ENCODE peak calls at places on chromosomes 12 and 14, in ten cellular contexts. One of them, this sample, is unnamed.

GRCh38 chr14:34711169-34711568 is 3.2 kb downstream of the CFL2 start:
- DNase-seq in HEK293T: no peak
- DNase-seq in stimulated activated effector memory CD8-positive, alpha-beta T cell treated with anti-CD3 and anti-CD28 coated beads, Interleukin-12 subunit alpha, Interleukin-12 subunit beta, amount 100 ng/mL, for 72 hours: no peak
- DNase-seq in T47D: no peak
- DNase-seq in memory B cell: no peak
- DNase-seq in T follicular helper cell: no peak
- DNase-seq in M059J: peak
- DNase-seq in natural killer cell treated with Interleukin-12 subunit alpha and Interleukin-12 subunit beta and Interleukin-15 and Interleukin-18, amount 100 ng/mL, for 72 hours: no peak
- DNase-seq in GM12864: peak
- DNase-seq in epithelial cell of prostate: no peak
- DNase-seq in this sample: no peak

GRCh38 chr12:30166416-30166815 is 382.7 kb upstream of the TMTC1 start:
- DNase-seq in HEK293T: no peak
- DNase-seq in stimulated activated effector memory CD8-positive, alpha-beta T cell treated with anti-CD3 and anti-CD28 coated beads, Interleukin-12 subunit alpha, Interleukin-12 subunit beta, amount 100 ng/mL, for 72 hours: no peak
- DNase-seq in T47D: no peak
- DNase-seq in memory B cell: no peak
- DNase-seq in T follicular helper cell: no peak
- DNase-seq in M059J: no peak
- DNase-seq in natural killer cell treated with Interleukin-12 subunit alpha and Interleukin-12 subunit beta and Interleukin-15 and Interleukin-18, amount 100 ng/mL, for 72 hours: no peak
- DNase-seq in GM12864: no peak
- DNase-seq in epithelial cell of prostate: no peak
- DNase-seq in this sample: no peak

GRCh38 chr12:27193854-27194544 is 50.1 kb upstream of the STK38L start:
- DNase-seq in HEK293T: no peak
- DNase-seq in stimulated activated effector memory CD8-positive, alpha-beta T cell treated with anti-CD3 and anti-CD28 coated beads, Interleukin-12 subunit alpha, Interleukin-12 subunit beta, amount 100 ng/mL, for 72 hours: no peak
- DNase-seq in T47D: no peak
- DNase-seq in memory B cell: no peak
- DNase-seq in T follicular helper cell: no peak
- DNase-seq in M059J: peak
- DNase-seq in natural killer cell treated with Interleukin-12 subunit alpha and Interleukin-12 subunit beta and Interleukin-15 and Interleukin-18, amount 100 ng/mL, for 72 hours: no peak
- DNase-seq in GM12864: no peak
- DNase-seq in epithelial cell of prostate: no peak
- DNase-seq in this sample: no peak

GRCh38 chr12:76637807-76638206 is 78.2 kb upstream of the OSBPL8 start:
- DNase-seq in HEK293T: no peak
- DNase-seq in stimulated activated effector memory CD8-positive, alpha-beta T cell treated with anti-CD3 and anti-CD28 coated beads, Interleukin-12 subunit alpha, Interleukin-12 subunit beta, amount 100 ng/mL, for 72 hours: no peak
- DNase-seq in T47D: no peak
- DNase-seq in memory B cell: no peak
- DNase-seq in T follicular helper cell: no peak
- DNase-seq in M059J: peak
- DNase-seq in natural killer cell treated with Interleukin-12 subunit alpha and Interleukin-12 subunit beta and Interleukin-15 and Interleukin-18, amount 100 ng/mL, for 72 hours: no peak
- DNase-seq in GM12864: no peak
- DNase-seq in epithelial cell of prostate: peak
- DNase-seq in this sample: no peak

GRCh38 chr12:116551952-116552749 is 7.0 kb upstream of the MAP1LC3B2 start:
- DNase-seq in HEK293T: no peak
- DNase-seq in stimulated activated effector memory CD8-positive, alpha-beta T cell treated with anti-CD3 and anti-CD28 coated beads, Interleukin-12 subunit alpha, Interleukin-12 subunit beta, amount 100 ng/mL, for 72 hours: no peak
- DNase-seq in T47D: no peak
- DNase-seq in memory B cell: no peak
- DNase-seq in T follicular helper cell: no peak
- DNase-seq in M059J: peak
- DNase-seq in natural killer cell treated with Interleukin-12 subunit alpha and Interleukin-12 subunit beta and Interleukin-15 and Interleukin-18, amount 100 ng/mL, for 72 hours: no peak
- DNase-seq in GM12864: no peak
- DNase-seq in epithelial cell of prostate: no peak
- DNase-seq in this sample: peak

GRCh38 chr12:126353604-126354003 is 1288.4 kb downstream of the AACS start:
- DNase-seq in HEK293T: no peak
- DNase-seq in stimulated activated effector memory CD8-positive, alpha-beta T cell treated with anti-CD3 and anti-CD28 coated beads, Interleukin-12 subunit alpha, Interleukin-12 subunit beta, amount 100 ng/mL, for 72 hours: no peak
- DNase-seq in T47D: no peak
- DNase-seq in memory B cell: no peak
- DNase-seq in T follicular helper cell: no peak
- DNase-seq in M059J: no peak
- DNase-seq in natural killer cell treated with Interleukin-12 subunit alpha and Interleukin-12 subunit beta and Interleukin-15 and Interleukin-18, amount 100 ng/mL, for 72 hours: no peak
- DNase-seq in GM12864: no peak
- DNase-seq in epithelial cell of prostate: no peak
- DNase-seq in this sample: no peak

GRCh38 chr12:46678441-46678840 is 147.4 kb downstream of the SLC38A4 start:
- DNase-seq in HEK293T: no peak
- DNase-seq in stimulated activated effector memory CD8-positive, alpha-beta T cell treated with anti-CD3 and anti-CD28 coated beads, Interleukin-12 subunit alpha, Interleukin-12 subunit beta, amount 100 ng/mL, for 72 hours: no peak
- DNase-seq in T47D: no peak
- DNase-seq in memory B cell: no peak
- DNase-seq in T follicular helper cell: no peak
- DNase-seq in M059J: no peak
- DNase-seq in natural killer cell treated with Interleukin-12 subunit alpha and Interleukin-12 subunit beta and Interleukin-15 and Interleukin-18, amount 100 ng/mL, for 72 hours: no peak
- DNase-seq in GM12864: no peak
- DNase-seq in epithelial cell of prostate: no peak
- DNase-seq in this sample: no peak

GRCh38 chr12:67137256-67137655 is 131.9 kb upstream of the CAND1 start:
- DNase-seq in HEK293T: no peak
- DNase-seq in stimulated activated effector memory CD8-positive, alpha-beta T cell treated with anti-CD3 and anti-CD28 coated beads, Interleukin-12 subunit alpha, Interleukin-12 subunit beta, amount 100 ng/mL, for 72 hours: no peak
- DNase-seq in T47D: no peak
- DNase-seq in memory B cell: no peak
- DNase-seq in T follicular helper cell: no peak
- DNase-seq in M059J: peak
- DNase-seq in natural killer cell treated with Interleukin-12 subunit alpha and Interleukin-12 subunit beta and Interleukin-15 and Interleukin-18, amount 100 ng/mL, for 72 hours: no peak
- DNase-seq in GM12864: no peak
- DNase-seq in epithelial cell of prostate: peak
- DNase-seq in this sample: no peak

GRCh38 chr14:76050797-76051392 is 65.3 kb downstream of the IFT43 start:
- DNase-seq in HEK293T: peak
- DNase-seq in stimulated activated effector memory CD8-positive, alpha-beta T cell treated with anti-CD3 and anti-CD28 coated beads, Interleukin-12 subunit alpha, Interleukin-12 subunit beta, amount 100 ng/mL, for 72 hours: peak
- DNase-seq in T47D: peak
- DNase-seq in memory B cell: peak
- DNase-seq in T follicular helper cell: peak
- DNase-seq in M059J: peak
- DNase-seq in natural killer cell treated with Interleukin-12 subunit alpha and Interleukin-12 subunit beta and Interleukin-15 and Interleukin-18, amount 100 ng/mL, for 72 hours: no peak
- DNase-seq in GM12864: peak
- DNase-seq in epithelial cell of prostate: no peak
- DNase-seq in this sample: peak

GRCh38 chr12:19005257-19005801 is 124.2 kb upstream of the PLEKHA5 start:
- DNase-seq in HEK293T: no peak
- DNase-seq in stimulated activated effector memory CD8-positive, alpha-beta T cell treated with anti-CD3 and anti-CD28 coated beads, Interleukin-12 subunit alpha, Interleukin-12 subunit beta, amount 100 ng/mL, for 72 hours: no peak
- DNase-seq in T47D: no peak
- DNase-seq in memory B cell: no peak
- DNase-seq in T follicular helper cell: no peak
- DNase-seq in M059J: no peak
- DNase-seq in natural killer cell treated with Interleukin-12 subunit alpha and Interleukin-12 subunit beta and Interleukin-15 and Interleukin-18, amount 100 ng/mL, for 72 hours: no peak
- DNase-seq in GM12864: no peak
- DNase-seq in epithelial cell of prostate: no peak
- DNase-seq in this sample: peak

GRCh38 chr12:129486931-129487330 is 416.9 kb downstream of the TMEM132D start:
- DNase-seq in HEK293T: no peak
- DNase-seq in stimulated activated effector memory CD8-positive, alpha-beta T cell treated with anti-CD3 and anti-CD28 coated beads, Interleukin-12 subunit alpha, Interleukin-12 subunit beta, amount 100 ng/mL, for 72 hours: no peak
- DNase-seq in T47D: no peak
- DNase-seq in memory B cell: no peak
- DNase-seq in T follicular helper cell: no peak
- DNase-seq in M059J: no peak
- DNase-seq in natural killer cell treated with Interleukin-12 subunit alpha and Interleukin-12 subunit beta and Interleukin-15 and Interleukin-18, amount 100 ng/mL, for 72 hours: no peak
- DNase-seq in GM12864: no peak
- DNase-seq in epithelial cell of prostate: no peak
- DNase-seq in this sample: no peak

GRCh38 chr12:62117041-62117440 is 143.2 kb upstream of the USP15 start:
- DNase-seq in HEK293T: no peak
- DNase-seq in stimulated activated effector memory CD8-positive, alpha-beta T cell treated with anti-CD3 and anti-CD28 coated beads, Interleukin-12 subunit alpha, Interleukin-12 subunit beta, amount 100 ng/mL, for 72 hours: no peak
- DNase-seq in T47D: no peak
- DNase-seq in memory B cell: no peak
- DNase-seq in T follicular helper cell: no peak
- DNase-seq in M059J: no peak
- DNase-seq in natural killer cell treated with Interleukin-12 subunit alpha and Interleukin-12 subunit beta and Interleukin-15 and Interleukin-18, amount 100 ng/mL, for 72 hours: no peak
- DNase-seq in GM12864: no peak
- DNase-seq in epithelial cell of prostate: no peak
- DNase-seq in this sample: no peak

GRCh38 chr12:93790472-93791152 is 113.4 kb downstream of the CRADD start:
- DNase-seq in HEK293T: no peak
- DNase-seq in stimulated activated effector memory CD8-positive, alpha-beta T cell treated with anti-CD3 and anti-CD28 coated beads, Interleukin-12 subunit alpha, Interleukin-12 subunit beta, amount 100 ng/mL, for 72 hours: no peak
- DNase-seq in T47D: no peak
- DNase-seq in memory B cell: no peak
- DNase-seq in T follicular helper cell: no peak
- DNase-seq in M059J: peak
- DNase-seq in natural killer cell treated with Interleukin-12 subunit alpha and Interleukin-12 subunit beta and Interleukin-15 and Interleukin-18, amount 100 ng/mL, for 72 hours: no peak
- DNase-seq in GM12864: no peak
- DNase-seq in epithelial cell of prostate: no peak
- DNase-seq in this sample: no peak

GRCh38 chr14:89681086-89682018 is 264.3 kb upstream of the FOXN3 start:
- DNase-seq in HEK293T: no peak
- DNase-seq in stimulated activated effector memory CD8-positive, alpha-beta T cell treated with anti-CD3 and anti-CD28 coated beads, Interleukin-12 subunit alpha, Interleukin-12 subunit beta, amount 100 ng/mL, for 72 hours: no peak
- DNase-seq in T47D: peak
- DNase-seq in memory B cell: no peak
- DNase-seq in T follicular helper cell: no peak
- DNase-seq in M059J: no peak
- DNase-seq in natural killer cell treated with Interleukin-12 subunit alpha and Interleukin-12 subunit beta and Interleukin-15 and Interleukin-18, amount 100 ng/mL, for 72 hours: peak
- DNase-seq in GM12864: peak
- DNase-seq in epithelial cell of prostate: no peak
- DNase-seq in this sample: no peak

GRCh38 chr12:116592116-116592637 is 33.0 kb downstream of the MAP1LC3B2 start:
- DNase-seq in HEK293T: no peak
- DNase-seq in stimulated activated effector memory CD8-positive, alpha-beta T cell treated with anti-CD3 and anti-CD28 coated beads, Interleukin-12 subunit alpha, Interleukin-12 subunit beta, amount 100 ng/mL, for 72 hours: no peak
- DNase-seq in T47D: no peak
- DNase-seq in memory B cell: no peak
- DNase-seq in T follicular helper cell: no peak
- DNase-seq in M059J: no peak
- DNase-seq in natural killer cell treated with Interleukin-12 subunit alpha and Interleukin-12 subunit beta and Interleukin-15 and Interleukin-18, amount 100 ng/mL, for 72 hours: no peak
- DNase-seq in GM12864: no peak
- DNase-seq in epithelial cell of prostate: no peak
- DNase-seq in this sample: no peak

GRCh38 chr12:123952037-123952436 is 20.6 kb downstream of the CCDC92 start:
- DNase-seq in HEK293T: no peak
- DNase-seq in stimulated activated effector memory CD8-positive, alpha-beta T cell treated with anti-CD3 and anti-CD28 coated beads, Interleukin-12 subunit alpha, Interleukin-12 subunit beta, amount 100 ng/mL, for 72 hours: no peak
- DNase-seq in T47D: no peak
- DNase-seq in memory B cell: no peak
- DNase-seq in T follicular helper cell: no peak
- DNase-seq in M059J: no peak
- DNase-seq in natural killer cell treated with Interleukin-12 subunit alpha and Interleukin-12 subunit beta and Interleukin-15 and Interleukin-18, amount 100 ng/mL, for 72 hours: no peak
- DNase-seq in GM12864: no peak
- DNase-seq in epithelial cell of prostate: no peak
- DNase-seq in this sample: no peak

GRCh38 chr14:23942587-23942986 is 11.0 kb upstream of the DHRS4 start:
- DNase-seq in HEK293T: no peak
- DNase-seq in stimulated activated effector memory CD8-positive, alpha-beta T cell treated with anti-CD3 and anti-CD28 coated beads, Interleukin-12 subunit alpha, Interleukin-12 subunit beta, amount 100 ng/mL, for 72 hours: no peak
- DNase-seq in T47D: no peak
- DNase-seq in memory B cell: no peak
- DNase-seq in T follicular helper cell: no peak
- DNase-seq in M059J: no peak
- DNase-seq in natural killer cell treated with Interleukin-12 subunit alpha and Interleukin-12 subunit beta and Interleukin-15 and Interleukin-18, amount 100 ng/mL, for 72 hours: no peak
- DNase-seq in GM12864: no peak
- DNase-seq in epithelial cell of prostate: no peak
- DNase-seq in this sample: no peak

GRCh38 chr14:73189651-73190050 is 47.7 kb upstream of the PAPLN start:
- DNase-seq in HEK293T: no peak
- DNase-seq in stimulated activated effector memory CD8-positive, alpha-beta T cell treated with anti-CD3 and anti-CD28 coated beads, Interleukin-12 subunit alpha, Interleukin-12 subunit beta, amount 100 ng/mL, for 72 hours: no peak
- DNase-seq in T47D: no peak
- DNase-seq in memory B cell: no peak
- DNase-seq in T follicular helper cell: no peak
- DNase-seq in M059J: no peak
- DNase-seq in natural killer cell treated with Interleukin-12 subunit alpha and Interleukin-12 subunit beta and Interleukin-15 and Interleukin-18, amount 100 ng/mL, for 72 hours: no peak
- DNase-seq in GM12864: no peak
- DNase-seq in epithelial cell of prostate: no peak
- DNase-seq in this sample: no peak

GRCh38 chr12:123396954-123397353 is 13.0 kb downstream of the KMT5A start:
- DNase-seq in HEK293T: no peak
- DNase-seq in stimulated activated effector memory CD8-positive, alpha-beta T cell treated with anti-CD3 and anti-CD28 coated beads, Interleukin-12 subunit alpha, Interleukin-12 subunit beta, amount 100 ng/mL, for 72 hours: no peak
- DNase-seq in T47D: no peak
- DNase-seq in memory B cell: no peak
- DNase-seq in T follicular helper cell: no peak
- DNase-seq in M059J: no peak
- DNase-seq in natural killer cell treated with Interleukin-12 subunit alpha and Interleukin-12 subunit beta and Interleukin-15 and Interleukin-18, amount 100 ng/mL, for 72 hours: no peak
- DNase-seq in GM12864: no peak
- DNase-seq in epithelial cell of prostate: no peak
- DNase-seq in this sample: no peak

GRCh38 chr12:58206876-58207275 is 265.5 kb downstream of the ATP23 start:
- DNase-seq in HEK293T: no peak
- DNase-seq in stimulated activated effector memory CD8-positive, alpha-beta T cell treated with anti-CD3 and anti-CD28 coated beads, Interleukin-12 subunit alpha, Interleukin-12 subunit beta, amount 100 ng/mL, for 72 hours: no peak
- DNase-seq in T47D: no peak
- DNase-seq in memory B cell: no peak
- DNase-seq in T follicular helper cell: no peak
- DNase-seq in M059J: no peak
- DNase-seq in natural killer cell treated with Interleukin-12 subunit alpha and Interleukin-12 subunit beta and Interleukin-15 and Interleukin-18, amount 100 ng/mL, for 72 hours: no peak
- DNase-seq in GM12864: no peak
- DNase-seq in epithelial cell of prostate: no peak
- DNase-seq in this sample: peak